ENCODE peak calls at places on chromosomes 7 and 10, in four cellular contexts. Z is Karpas-422, S is mesenchymal stem cell, X is DND-41. B is an unnamed sample. For H3K4me1, the result is how much of the 10 kb centered on the place peaks cover.

GRCh38 chr7:1503390-1503789 is 799 bp downstream of the INTS1 start:
- DNase-seq in Z (no peak), S (no peak), X (no peak), B (no peak)

GRCh38 chr7:2109936-2110585 is 122.7 kb downstream of the MAD1L1 start:
- DNase-seq in Z (peak), S (peak), X (no peak), B (peak)

GRCh38 chr10:5663692-5664427 is 2.5 kb downstream of the ASB13 start:
- DNase-seq in Z (no peak), S (no peak), X (no peak), B (no peak)

GRCh38 chr10:43205681-43206390 is 61.0 kb downstream of the RASGEF1A start:
- DNase-seq in Z (no peak), S (no peak), X (no peak), B (no peak)

GRCh38 chr10:77526861-77527617 is 110.6 kb downstream of the KCNMA1 start:
- DNase-seq in Z (peak), S (peak), X (no peak), B (no peak)

GRCh38 chr10:121536271-121536918 is 61.8 kb downstream of the FGFR2 start:
- DNase-seq in Z (no peak), S (no peak), X (no peak), B (no peak)

GRCh38 chr10:43122096-43122495 is 16.1 kb upstream of the CSGALNACT2 start:
- DNase-seq in Z (no peak), S (no peak), X (no peak), B (no peak)

GRCh38 chr7:83161186-83161585 is 1.5 kb downstream of the PCLO start:
- DNase-seq in Z (no peak), S (peak), X (no peak), B (no peak)

GRCh38 chr7:27196287-27196739 is 3.6 kb downstream of the HOXA13 start:
- DNase-seq in Z (peak), S (peak), X (peak), B (peak)

GRCh38 chr10:95296764-95297163 is 6.0 kb upstream of the PDLIM1 start:
- DNase-seq in Z (no peak), S (no peak), X (no peak), B (no peak)
- H3K4me1 ChIP-seq in Z (under half), S (under half), X (under half), B (under half)

GRCh38 chr10:75191821-75192568 is 18.6 kb upstream of the VDAC2 start:
- DNase-seq in Z (no peak), S (peak), X (no peak), B (peak)
- H3K9ac ChIP-seq in Z (no peak), S (peak), X (no peak), B (peak)

DNA sequence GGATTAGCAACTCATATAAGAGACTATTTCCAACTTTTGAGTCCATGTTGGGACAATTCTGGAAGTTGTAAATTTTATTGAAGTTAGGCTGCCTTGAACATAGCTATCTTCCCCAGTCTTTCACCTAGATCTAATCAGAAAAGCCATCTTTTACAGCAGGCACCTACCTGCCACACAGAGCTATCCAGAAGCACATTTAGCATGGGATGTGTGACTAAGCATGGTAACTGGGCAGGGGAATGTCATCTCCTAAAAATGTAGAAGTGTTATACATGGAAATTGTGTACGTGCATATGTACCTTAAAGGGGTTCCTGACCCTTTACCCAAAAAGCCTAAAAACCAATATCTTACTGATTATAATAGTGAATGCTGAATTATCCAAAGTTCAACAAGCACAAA is 76.1 kb downstream of the SORBS1 start:
- DNase-seq in Z (no peak), S (no peak), X (no peak), B (no peak)
- H3K4me1 ChIP-seq in Z (under half), S (under half), X (under half), B (under half)

GRCh38 chr10:32982911-32983310 is 24.9 kb upstream of the ITGB1 start:
- DNase-seq in Z (no peak), S (peak), X (no peak), B (peak)

GRCh38 chr10:32984003-32984600 is 26.1 kb upstream of the ITGB1 start:
- DNase-seq in Z (no peak), S (no peak), X (no peak), B (no peak)

GRCh38 chr10:32981760-32982159 is 23.7 kb upstream of the ITGB1 start:
- DNase-seq in Z (peak), S (peak), X (peak), B (peak)

GRCh38 chr10:32982293-32982709 is 24.3 kb upstream of the ITGB1 start:
- DNase-seq in Z (no peak), S (peak), X (no peak), B (peak)

DNA sequence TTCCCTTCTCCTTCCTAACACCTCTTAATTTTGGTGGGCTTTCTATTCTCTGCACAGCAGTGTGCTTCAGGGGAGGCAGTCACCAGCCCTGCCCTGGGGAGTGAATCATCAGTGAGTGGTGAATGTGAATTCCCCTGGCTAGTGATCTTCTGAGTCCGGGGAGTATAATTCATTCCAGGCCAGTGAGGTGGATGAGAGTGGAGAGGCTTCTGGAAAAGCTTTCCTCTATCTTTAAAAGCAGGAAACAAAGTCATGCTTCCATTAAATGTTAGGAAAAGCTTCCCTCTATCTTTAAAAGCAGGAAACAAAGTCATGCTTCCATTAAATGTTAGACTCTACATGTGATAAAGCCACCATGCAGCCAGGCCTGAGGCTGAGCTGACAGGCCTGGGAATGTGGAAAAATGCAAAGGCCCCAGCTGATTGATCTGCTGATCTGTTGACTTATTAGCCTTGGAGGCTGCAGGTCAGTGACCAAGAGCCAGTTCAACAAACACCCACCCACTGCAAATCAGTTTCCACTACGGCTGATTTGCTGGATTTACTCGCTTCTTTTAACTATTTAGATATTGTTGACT is 25.4 kb upstream of the ITGB1 start:
- DNase-seq in Z (peak), S (peak), X (no peak), B (peak)
- H3K9ac ChIP-seq in Z (peak), S (peak), X (no peak), B (no peak)

DNA sequence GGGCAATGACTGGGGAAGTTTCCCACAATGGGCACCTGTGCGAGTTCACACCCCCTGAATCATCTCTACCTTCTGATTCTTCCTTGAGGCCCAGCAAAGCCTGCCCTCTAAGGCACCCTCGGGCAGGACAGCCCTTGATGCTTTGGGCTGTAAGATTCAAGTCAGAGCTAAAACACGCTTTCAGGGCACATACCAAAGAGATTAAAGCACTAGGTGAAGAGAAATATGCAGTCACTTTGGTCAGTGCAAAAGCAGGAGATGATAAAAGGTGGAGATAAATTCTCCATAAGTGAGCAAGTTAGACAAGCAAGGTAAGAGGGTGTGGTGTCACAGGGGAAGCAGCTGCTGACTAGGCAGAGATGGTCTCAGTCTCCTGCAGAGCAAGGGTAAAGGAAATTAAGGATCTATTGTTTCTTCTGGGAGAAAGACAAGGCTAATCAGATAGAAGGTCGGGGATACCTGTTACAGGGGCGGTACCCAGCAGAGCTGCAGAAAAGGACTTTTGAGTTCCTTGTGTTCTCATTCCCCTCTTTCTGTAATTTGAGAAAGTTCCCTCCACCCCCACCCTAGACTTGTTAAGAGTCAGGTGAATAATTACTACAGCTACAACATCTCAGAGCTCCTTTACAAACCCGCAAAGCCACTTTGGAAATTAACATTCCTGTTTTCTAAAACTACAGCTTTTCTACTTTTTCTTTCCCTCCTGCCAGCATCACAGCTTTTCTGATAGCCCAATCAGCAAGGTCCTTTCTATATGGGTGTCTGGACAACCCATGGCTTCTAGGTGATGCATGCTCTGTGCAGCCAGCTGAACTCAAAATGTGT is 26.4 kb downstream of the PDLIM1 start:
- DNase-seq in Z (no peak), S (no peak), X (no peak), B (no peak)
- H3K4me1 ChIP-seq in Z (under half), S (under half), X (under half), B (under half)

GRCh38 chr7:155371331-155371883 is 73.7 kb downstream of the INSIG1 start:
- DNase-seq in Z (no peak), S (no peak), X (no peak), B (no peak)
- H3K9ac ChIP-seq in Z (no peak), S (no peak), X (no peak), B (no peak)

GRCh38 chr7:7405461-7405860 is 130.2 kb downstream of the COL28A1 start:
- DNase-seq in Z (peak), S (no peak), X (no peak), B (no peak)
- H3K4me1 ChIP-seq in Z (under half), S (under half), X (under half), B (under half)

B was measured in fibroblast of lung.